ENCODE peak calls at places on chromosomes 6 and 20, in ten cellular contexts. E is Ammon's horn, B is lower lobe of right lung, S is mammary epithelial cell, C is GM12891, D is B cell, H is osteocyte, X is amygdala, W is cardiac muscle cell, Y is astrocyte of the cerebellum. V is an unnamed sample.

GRCh38 chr6:51934098-51934497 is 153.3 kb downstream of the PKHD1 start:
- DNase-seq in C (no peak), Y (no peak), B (no peak), X (no peak), S (no peak), E (no peak), W (no peak), H (no peak), D (no peak), V (peak; percentile 31)

GRCh38 chr6:159691963-159692287 is 1.1 kb downstream of the SOD2 start:
- DNase-seq in Y (no peak), H (no peak), D (no peak), X (no peak), S (no peak), W (no peak), C (no peak), B (no peak), E (no peak), V (no peak)

GRCh38 chr6:30891816-30892553 is 7.7 kb downstream of the DDR1 start:
- DNase-seq in X (no peak), B (no peak), D (peak; percentile 12), S (no peak), C (no peak), Y (no peak), W (no peak), E (no peak), H (no peak), V (no peak)

GRCh38 chr6:32204268-32204715 is 11.8 kb upstream of the GPSM3 start:
- DNase-seq in B (no peak), C (no peak), D (no peak), X (no peak), W (no peak), H (no peak), E (no peak), Y (no peak), S (no peak), V (no peak)

GRCh38 chr6:12506211-12506610 is 210.4 kb upstream of the PHACTR1 start:
- DNase-seq in D (no peak), W (no peak), S (peak; percentile 42), E (no peak), H (no peak), Y (no peak), C (no peak), X (no peak), B (no peak), V (no peak)

GRCh38 chr6:140824595-140824994 is 1308.1 kb upstream of the GJE1 start:
- DNase-seq in S (no peak), W (no peak), H (no peak), D (no peak), B (no peak), Y (no peak), E (no peak), C (no peak), X (no peak), V (no peak)

GRCh38 chr6:137044366-137045220 is at the start of gene IL20RA:
- DNase-seq in X (no peak), B (peak; percentile 74), C (peak; percentile 37), W (peak; percentile 30), H (no peak), S (no peak), D (peak; percentile 65), E (peak; percentile 3), Y (no peak), V (no peak)

GRCh38 chr6:118774596-118774995 is 119.4 kb upstream of the ASF1A start:
- DNase-seq in E (no peak), H (no peak), X (no peak), Y (no peak), S (no peak), B (no peak), D (no peak), W (no peak), C (no peak), V (no peak)

GRCh38 chr20:3461191-3461874 is 9.5 kb upstream of the ATRN start:
- DNase-seq in Y (peak; percentile 11), D (no peak), S (no peak), B (no peak), E (peak; percentile 53), H (peak; percentile 84), X (no peak), C (no peak), W (no peak), V (no peak)

GRCh38 chr6:19333936-19334335 is 503.2 kb upstream of the ID4 start:
- DNase-seq in C (no peak), Y (no peak), E (no peak), X (no peak), D (no peak), H (no peak), W (no peak), S (peak; percentile 64), B (no peak), V (no peak)

GRCh38 chr20:61673152-61673551 is 392.5 kb downstream of the TAF4 start:
- DNase-seq in X (no peak), B (peak; percentile 32), E (no peak), C (no peak), Y (no peak), D (no peak), W (no peak), H (no peak), S (no peak), V (no peak)

GRCh38 chr6:97468981-97469380 is 186.0 kb upstream of the MMS22L start:
- DNase-seq in Y (no peak), X (no peak), H (no peak), C (no peak), E (no peak), D (no peak), B (no peak), W (no peak), S (no peak), V (no peak)

GRCh38 chr6:125549202-125549884 is 200.1 kb upstream of the HEY2 start:
- DNase-seq in C (no peak), X (no peak), E (no peak), H (no peak), W (no peak), D (no peak), B (no peak), Y (no peak), S (no peak), V (no peak)

GRCh38 chr6:42387336-42387735 is 64.4 kb downstream of the TRERF1 start:
- DNase-seq in E (peak; percentile 24), S (peak; percentile 70), Y (no peak), D (no peak), X (no peak), H (no peak), B (no peak), C (no peak), W (no peak), V (peak; percentile 88)

GRCh38 chr6:131861356-131861755 is 53.5 kb downstream of the ENPP1 start:
- DNase-seq in Y (peak; percentile 11), E (no peak), D (no peak), B (no peak), H (no peak), S (no peak), W (no peak), C (no peak), X (no peak), V (no peak)

GRCh38 chr20:45646898-45647297 is 15.8 kb upstream of the WFDC9 start:
- DNase-seq in H (no peak), D (no peak), S (no peak), W (no peak), X (no peak), C (no peak), Y (no peak), E (no peak), B (no peak), V (no peak)

GRCh38 chr6:6931047-6932025 is 176.4 kb upstream of the RREB1 start:
- DNase-seq in H (no peak), S (no peak), D (no peak), C (no peak), W (no peak), B (no peak), E (no peak), Y (no peak), X (no peak), V (no peak)

GRCh38 chr6:149834513-149835481 is 29.4 kb downstream of the LRP11 start:
- DNase-seq in X (no peak), B (no peak), Y (peak; percentile 64), H (no peak), S (peak; percentile 84), W (peak; percentile 62), C (peak; percentile 28), E (peak; percentile 78), D (peak; percentile 49), V (peak; percentile 88)

GRCh38 chr6:109458774-109459531 is 3.4 kb upstream of the MICAL1 start:
- DNase-seq in X (no peak), C (no peak), E (peak; percentile 68), Y (no peak), B (no peak), H (no peak), S (no peak), W (no peak), D (peak; percentile 62), V (peak; percentile 73)

GRCh38 chr20:13786143-13786828 is 1.5 kb downstream of the NDUFAF5 start:
- DNase-seq in W (no peak), Y (no peak), C (no peak), B (no peak), D (no peak), H (no peak), E (no peak), X (no peak), S (no peak), V (no peak)

GRCh38 chr6:107495196-107495643 is 5.3 kb downstream of the SOBP start:
- DNase-seq in S (no peak), X (no peak), W (no peak), E (peak; percentile 45), H (no peak), D (no peak), B (no peak), Y (no peak), C (no peak), V (no peak)

GRCh38 chr6:137870286-137870685 is 3.2 kb downstream of the TNFAIP3 start:
- DNase-seq in E (no peak), B (no peak), H (no peak), Y (no peak), X (no peak), C (no peak), S (no peak), W (no peak), D (no peak), V (no peak)

GRCh38 chr6:32857156-32857891 is 3.3 kb downstream of the PSMB9 start:
- DNase-seq in D (no peak), Y (no peak), W (peak; percentile 45), B (no peak), C (no peak), S (no peak), X (no peak), H (no peak), E (no peak), V (no peak)

GRCh38 chr6:110551088-110551487 is 74.7 kb upstream of the SLC22A16 start:
- DNase-seq in W (no peak), D (no peak), Y (no peak), C (no peak), S (no peak), X (no peak), H (no peak), B (no peak), E (no peak), V (no peak)

GRCh38 chr6:154474636-154475428 is 35.7 kb downstream of the CNKSR3 start:
- DNase-seq in S (peak; percentile 83), H (no peak), Y (peak; percentile 55), X (no peak), B (no peak), D (no peak), E (no peak), C (no peak), W (no peak), V (no peak)

GRCh38 chr20:24918579-24919566 is 30.2 kb upstream of the CST7 start:
- DNase-seq in E (peak; percentile 35), C (no peak), W (no peak), X (no peak), S (no peak), B (no peak), D (no peak), H (peak; percentile 75), Y (no peak), V (no peak)

GRCh38 chr6:111013144-111013905 is 31.5 kb downstream of the RPF2 start:
- DNase-seq in C (no peak), Y (peak; percentile 13), B (no peak), W (no peak), S (no peak), H (no peak), E (no peak), D (no peak), X (no peak), V (no peak)

GRCh38 chr6:34182751-34183531 is 37.1 kb upstream of the GRM4 start:
- DNase-seq in D (peak; percentile 75), E (no peak), W (no peak), Y (no peak), H (no peak), X (peak; percentile 29), S (no peak), C (peak; percentile 61), B (no peak), V (peak; percentile 98)